ENCODE peak calls at places on chromosome 3, in five cellular contexts. O, J, W, U and N are unnamed samples. For H3K4me1, the result is how much of the 10 kb centered on the place peaks cover.

GRCh38 chr3:79467721-79468120 is 300.1 kb downstream of the ROBO1 start:
- DNase-seq in O (no peak), J (no peak), W (no peak), U (peak), N (no peak)

GRCh38 chr3:15983232-15983631 is 185.5 kb upstream of the ANKRD28 start:
- DNase-seq in O (no peak), J (no peak), W (no peak), U (no peak), N (no peak)

GRCh38 chr3:60932669-60933068 is 318.6 kb downstream of the FHIT start:
- DNase-seq in O (no peak), J (no peak), W (no peak), U (no peak), N (no peak)

GRCh38 chr3:86988986-86989385 is 2.0 kb downstream of the VGLL3 start:
- DNase-seq in O (no peak), J (no peak), W (no peak), U (no peak), N (no peak)

GRCh38 chr3:151410891-151411559 is 26.5 kb upstream of the P2RY12 start:
- DNase-seq in O (no peak), J (no peak), W (no peak), U (no peak), N (no peak)

GRCh38 chr3:177878192-177878591 is 658.0 kb upstream of the KCNMB2 start:
- DNase-seq in O (no peak), J (no peak), W (no peak), U (no peak), N (no peak)

GRCh38 chr3:115418583-115418982 is 204.7 kb upstream of the GAP43 start:
- DNase-seq in O (no peak), J (no peak), W (no peak), U (no peak), N (no peak)

GRCh38 chr3:99789322-99789721 is 28.3 kb upstream of the CMSS1 start:
- DNase-seq in O (no peak), J (no peak), W (no peak), U (no peak), N (no peak)

GRCh38 chr3:149936812-149937230 is 33.9 kb downstream of the PFN2 start:
- DNase-seq in O (no peak), J (peak), W (peak), U (peak), N (no peak)

GRCh38 chr3:153165211-153165815 is 3.3 kb downstream of the RAP2B start:
- DNase-seq in O (no peak), J (no peak), W (no peak), U (no peak), N (no peak)

DNA sequence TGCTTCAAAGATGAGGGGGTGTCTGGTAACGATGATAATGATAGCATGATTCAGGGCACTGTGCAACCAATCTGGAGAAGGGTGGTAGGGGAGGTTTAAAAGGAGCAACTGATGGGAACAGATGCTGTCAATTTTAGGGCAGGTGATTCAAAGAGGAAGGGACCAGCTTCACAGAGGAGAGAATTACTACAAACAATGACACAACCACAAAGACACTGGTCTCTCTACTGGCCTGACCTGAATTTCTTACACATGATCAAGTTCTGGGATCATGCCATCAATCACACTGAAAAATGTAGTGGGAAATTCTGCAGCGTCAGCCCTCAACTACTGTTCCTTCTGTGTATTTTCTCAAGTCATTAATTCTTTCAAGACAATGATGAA is 2.6 kb upstream of the CDV3 start:
- DNase-seq in O (no peak), J (no peak), W (no peak), U (no peak), N (peak)
- H3K4me1 ChIP-seq in O (half or more), J (under half), W (under half), U (under half), N (under half)

DNA sequence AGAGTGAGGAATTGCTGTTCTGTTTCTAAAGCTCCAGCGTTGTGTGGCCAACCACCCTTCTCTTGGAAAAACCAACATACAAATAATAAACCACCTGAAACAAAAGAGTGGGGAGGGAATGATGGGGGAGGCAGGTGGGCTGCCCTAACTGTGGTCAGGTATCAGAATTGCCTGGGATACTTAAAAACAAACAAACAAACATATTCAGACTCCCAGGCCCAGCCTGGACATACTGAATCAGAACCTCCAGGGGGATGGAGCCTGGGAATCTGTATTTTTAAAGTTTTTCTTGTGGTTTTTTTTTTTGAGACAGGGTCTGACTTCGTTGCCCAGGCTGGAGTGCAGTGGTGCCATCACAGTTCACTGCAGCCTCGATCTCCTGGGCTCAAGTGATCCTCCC is 4.4 kb downstream of the SLC6A6 start:
- DNase-seq in O (no peak), J (no peak), W (no peak), U (no peak), N (no peak)
- H3K4me1 ChIP-seq in O (half or more), J (under half), W (under half), U (under half), N (under half)

GRCh38 chr3:41290736-41291135 is 91.4 kb downstream of the CTNNB1 start:
- DNase-seq in O (no peak), J (no peak), W (no peak), U (peak), N (no peak)
- H3K4me1 ChIP-seq in O (under half), J (under half), W (under half), U (under half), N (under half)

DNA sequence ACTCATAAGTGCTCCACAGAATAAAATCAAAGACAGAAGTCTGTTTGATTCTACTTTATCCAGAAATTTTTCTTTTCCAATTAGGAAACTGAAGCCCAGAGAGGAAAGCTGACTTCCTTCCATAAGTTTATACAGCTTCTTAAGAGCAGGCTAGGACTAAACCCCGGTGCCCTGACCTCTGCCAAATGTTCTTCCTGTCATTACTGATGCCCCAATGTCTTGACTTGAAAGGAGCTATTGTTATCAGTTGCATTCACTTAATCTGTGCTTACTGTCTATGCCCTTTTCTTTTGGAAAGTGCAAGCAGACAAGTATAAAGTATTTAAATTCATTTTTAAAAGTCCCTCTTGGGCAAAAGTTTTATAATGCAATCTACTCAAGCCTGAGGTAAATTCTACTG is 18.1 kb downstream of the CD200 start:
- DNase-seq in O (no peak), J (no peak), W (no peak), U (no peak), N (no peak)
- H3K4me1 ChIP-seq in O (under half), J (under half), W (under half), U (under half), N (under half)

GRCh38 chr3:34256791-34257190 is 458.4 kb downstream of the PDCD6IP start:
- DNase-seq in O (no peak), J (no peak), W (no peak), U (no peak), N (no peak)
- H3K4me1 ChIP-seq in O (under half), J (under half), W (under half), U (under half), N (under half)

GRCh38 chr3:127733781-127734180 is 61.0 kb downstream of the ABTB1 start:
- DNase-seq in O (no peak), J (no peak), W (no peak), U (no peak), N (no peak)
- H3K4me1 ChIP-seq in O (half or more), J (under half), W (under half), U (under half), N (half or more)

GRCh38 chr3:112086018-112086854 is at the start of gene C3orf52:
- DNase-seq in O (peak), J (peak), W (peak), U (peak), N (peak)
- H3K4me1 ChIP-seq in O (half or more), J (under half), W (under half), U (under half), N (under half)

GRCh38 chr3:31555204-31555603 is 22.5 kb downstream of the STT3B start:
- DNase-seq in O (no peak), J (no peak), W (no peak), U (no peak), N (no peak)

GRCh38 chr3:31550452-31551251 is 17.9 kb downstream of the STT3B start:
- DNase-seq in O (no peak), J (no peak), W (no peak), U (no peak), N (no peak)

GRCh38 chr3:31552103-31552502 is 19.4 kb downstream of the STT3B start:
- DNase-seq in O (no peak), J (no peak), W (no peak), U (no peak), N (no peak)

GRCh38 chr3:31553258-31553657 is 20.5 kb downstream of the STT3B start:
- DNase-seq in O (no peak), J (no peak), W (no peak), U (no peak), N (no peak)
- H3K4me1 ChIP-seq in O (half or more), J (under half), W (under half), U (under half), N (under half)

GRCh38 chr3:46990573-46991374 is 11.3 kb downstream of the NBEAL2 start:
- DNase-seq in O (peak), J (no peak), W (no peak), U (no peak), N (no peak)

GRCh38 chr3:46986782-46987484 is 7.5 kb downstream of the NBEAL2 start:
- DNase-seq in O (no peak), J (no peak), W (no peak), U (no peak), N (no peak)

GRCh38 chr3:46989146-46989810 is 9.8 kb downstream of the NBEAL2 start:
- DNase-seq in O (no peak), J (no peak), W (no peak), U (no peak), N (no peak)

GRCh38 chr3:46987485-46988401 is 8.3 kb downstream of the NBEAL2 start:
- DNase-seq in O (peak), J (no peak), W (peak), U (no peak), N (no peak)

DNA sequence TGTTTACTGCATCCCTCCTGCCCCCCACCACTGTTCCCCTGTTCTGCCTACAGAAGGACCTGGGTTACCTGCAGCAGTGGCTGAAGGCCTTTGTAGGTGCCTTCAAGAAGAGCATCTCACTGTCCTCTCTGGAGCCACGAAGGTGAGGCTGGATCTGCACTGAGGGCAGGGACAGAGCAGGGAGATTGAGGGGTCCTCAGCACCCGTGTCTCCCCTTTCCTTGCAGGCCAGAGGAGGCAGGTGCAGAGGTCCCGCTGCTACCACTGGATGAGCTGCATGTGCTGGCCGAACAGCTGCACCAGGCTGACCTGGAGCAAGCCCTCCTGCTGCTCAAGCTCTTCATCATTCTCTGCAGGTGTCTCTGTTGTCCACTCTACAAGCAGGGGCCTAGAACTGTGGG is 9.2 kb downstream of the NBEAL2 start:
- DNase-seq in O (no peak), J (no peak), W (no peak), U (no peak), N (no peak)
- H3K4me1 ChIP-seq in O (under half), J (under half), W (half or more), U (under half), N (under half)

GRCh38 chr3:185716436-185717090 is 108.3 kb downstream of the IGF2BP2 start:
- DNase-seq in O (no peak), J (no peak), W (no peak), U (no peak), N (no peak)
- H3K4me1 ChIP-seq in O (under half), J (under half), W (under half), U (under half), N (under half)